ENCODE peak calls at places on chromosomes 11 and 22, in eight cellular contexts. I is T-helper 17 cell; M is GF-D8; Y is left lung; Z is coronary artery; H is cardiac muscle cell; W is OCI-LY7; V is activated CD8-positive, alpha-beta T cell treated with anti-CD3 and anti-CD28 coated beads for 36 hours. X is an unnamed sample.

GRCh38 chr11:94776351-94777321 is 8.5 kb downstream of the AMOTL1 start:
- DNase-seq in Y (peak), H (peak), W (no peak), I (no peak), Z (no peak), V (no peak), M (no peak), X (no peak)

GRCh38 chr11:65116370-65117205 is 913 bp downstream of the ZNHIT2 start:
- DNase-seq in Y (peak), I (no peak), W (peak), H (peak), M (peak), Z (no peak), V (peak), X (no peak)

GRCh38 chr11:134560566-134561347 is 148.7 kb upstream of the B3GAT1 start:
- DNase-seq in V (no peak), Z (peak), Y (no peak), I (no peak), M (no peak), W (no peak), H (no peak), X (no peak)

GRCh38 chr11:85123752-85124231 is 503.4 kb downstream of the DLG2 start:
- DNase-seq in V (no peak), I (no peak), H (no peak), M (no peak), Z (no peak), Y (no peak), W (peak), X (no peak)

GRCh38 chr11:131796089-131796488 is 425.7 kb downstream of the NTM start:
- DNase-seq in W (no peak), H (no peak), V (no peak), Y (no peak), M (no peak), I (no peak), Z (no peak), X (no peak)

GRCh38 chr11:93290061-93290460 is 40.5 kb upstream of the DEUP1 start:
- DNase-seq in Y (no peak), I (no peak), Z (no peak), M (no peak), W (no peak), H (no peak), V (no peak), X (no peak)

GRCh38 chr11:2672553-2673249 is 27.1 kb downstream of the KCNQ1OT1 start:
- DNase-seq in W (no peak), H (no peak), M (no peak), Y (no peak), I (no peak), Z (peak), V (no peak), X (no peak)

GRCh38 chr22:31637375-31637937 is 24.6 kb downstream of the PISD start:
- DNase-seq in W (peak), I (no peak), V (no peak), Z (no peak), Y (peak), M (peak), H (no peak), X (no peak)

GRCh38 chr11:40290031-40290650 is 1169.3 kb downstream of the LRRC4C start:
- DNase-seq in W (no peak), M (no peak), Y (no peak), H (no peak), I (no peak), Z (no peak), V (no peak), X (no peak)

GRCh38 chr11:69524291-69524882 is 42.9 kb downstream of the LINC01488 start:
- DNase-seq in V (no peak), Z (no peak), W (no peak), I (no peak), H (peak), Y (no peak), M (no peak), X (no peak)

GRCh38 chr11:63599211-63600122 is 14.8 kb downstream of the PLAAT3 start:
- DNase-seq in Z (no peak), Y (no peak), W (no peak), I (no peak), H (peak), M (no peak), V (no peak), X (no peak)

GRCh38 chr11:76242004-76242779 is 35.9 kb upstream of the WNT11 start:
- DNase-seq in W (no peak), V (no peak), Y (no peak), I (no peak), H (no peak), M (no peak), Z (no peak), X (no peak)

GRCh38 chr22:39110631-39111561 is 13.9 kb downstream of the APOBEC3H start:
- DNase-seq in I (no peak), W (peak), H (no peak), Y (no peak), M (peak), Z (no peak), V (no peak), X (no peak)

GRCh38 chr11:119804698-119805097 is 75.7 kb upstream of the NECTIN1 start:
- DNase-seq in M (no peak), Y (no peak), H (no peak), Z (no peak), I (no peak), W (no peak), V (no peak), X (no peak)

GRCh38 chr11:13278620-13279486 is 1.3 kb downstream of the BMAL1 start:
- DNase-seq in Z (no peak), M (no peak), W (no peak), H (no peak), V (peak), Y (peak), I (no peak), X (no peak)

GRCh38 chr22:45600791-45601730 is 70.6 kb upstream of the ATXN10 start:
- DNase-seq in Y (no peak), M (no peak), H (peak), I (no peak), V (no peak), Z (no peak), W (no peak), X (no peak)

GRCh38 chr11:118634435-118635236 is 27.2 kb downstream of the PHLDB1 start:
- DNase-seq in V (no peak), H (peak), Z (peak), Y (peak), I (no peak), M (no peak), W (no peak), X (no peak)

GRCh38 chr11:64750361-64751054 is 6.6 kb upstream of the RASGRP2 start:
- DNase-seq in M (no peak), H (no peak), V (no peak), Z (no peak), W (no peak), Y (no peak), I (no peak), X (no peak)

GRCh38 chr22:27487600-27488450 is 313.7 kb downstream of the MN1 start:
- DNase-seq in Z (no peak), M (no peak), V (no peak), I (no peak), H (no peak), Y (no peak), W (no peak), X (no peak)

GRCh38 chr22:28034760-28035401 is 115.8 kb upstream of the PITPNB start:
- DNase-seq in I (no peak), W (no peak), H (peak), Y (no peak), M (no peak), V (peak), Z (peak), X (no peak)

GRCh38 chr22:30695871-30696655 is 1.4 kb downstream of the OSBP2 start:
- DNase-seq in Y (no peak), V (no peak), H (no peak), M (no peak), W (no peak), I (no peak), Z (no peak), X (no peak)

GRCh38 chr11:47715082-47715669 is at the start of gene AGBL2:
- DNase-seq in Z (peak), Y (peak), W (peak), V (peak), M (peak), H (peak), I (peak), X (peak)

GRCh38 chr11:29527391-29527936 is 489.4 kb downstream of the KCNA4 start:
- DNase-seq in M (peak), H (peak), V (no peak), Z (no peak), Y (no peak), I (no peak), W (peak), X (no peak)

GRCh38 chr11:48116843-48117242 is 99.8 kb upstream of the OR4B1 start:
- DNase-seq in H (peak), Y (no peak), V (peak), W (peak), Z (no peak), I (no peak), M (no peak), X (no peak)

GRCh38 chr11:90344546-90344945 is 121.7 kb upstream of the CHORDC1 start:
- DNase-seq in M (no peak), V (no peak), Y (no peak), Z (no peak), W (no peak), I (no peak), H (no peak), X (no peak)

GRCh38 chr11:112663947-112664634 is 297.1 kb upstream of the NCAM1 start:
- DNase-seq in Y (no peak), H (no peak), Z (no peak), W (no peak), I (no peak), V (no peak), M (no peak), X (no peak)

GRCh38 chr11:80473562-80473961 is 1032.7 kb upstream of the TENM4 start:
- DNase-seq in Z (no peak), V (no peak), Y (no peak), W (no peak), I (no peak), M (no peak), H (no peak), X (no peak)

GRCh38 chr11:115501504-115501894 is 2.7 kb downstream of the CADM1 start:
- DNase-seq in M (no peak), I (no peak), V (no peak), Z (no peak), Y (no peak), W (no peak), H (no peak), X (no peak)

GRCh38 chr22:45329536-45329936 is 19.8 kb downstream of the FAM118A start:
- DNase-seq in Y (peak), Z (no peak), I (no peak), H (no peak), V (no peak), W (no peak), M (no peak), X (no peak)

GRCh38 chr11:93585758-93586157 is 42.6 kb upstream of the SMCO4 start:
- DNase-seq in Y (no peak), V (no peak), Z (no peak), W (no peak), M (no peak), H (peak), I (no peak), X (no peak)

GRCh38 chr11:44437122-44437521 is 127.2 kb upstream of the ALX4 start:
- DNase-seq in W (no peak), Y (no peak), I (no peak), M (no peak), Z (peak), H (no peak), V (no peak), X (no peak)

GRCh38 chr22:30934053-30934452 is 34.5 kb downstream of the MORC2 start:
- DNase-seq in Z (no peak), H (no peak), Y (no peak), I (no peak), M (no peak), W (no peak), V (no peak), X (no peak)

GRCh38 chr11:119421941-119422504 is 949 bp downstream of the THY1 start:
- DNase-seq in I (no peak), M (no peak), V (peak), W (no peak), Y (no peak), H (peak), Z (no peak), X (no peak)

GRCh38 chr11:82927264-82927880 is 25.8 kb downstream of the DDIAS start:
- DNase-seq in H (peak), I (no peak), W (peak), V (peak), Y (no peak), Z (no peak), M (peak), X (no peak)

GRCh38 chr11:107770546-107770945 is 58.7 kb upstream of the SLN start:
- DNase-seq in V (no peak), H (peak), I (no peak), M (no peak), Y (no peak), Z (no peak), W (no peak), X (no peak)

GRCh38 chr11:45184640-45185039 is 38.2 kb downstream of the PRDM11 start:
- DNase-seq in H (no peak), V (no peak), M (no peak), Z (no peak), I (no peak), W (no peak), Y (no peak), X (no peak)

GRCh38 chr11:61497876-61498275 is 10.7 kb upstream of the LRRC10B start:
- DNase-seq in M (no peak), W (no peak), I (no peak), Z (no peak), V (no peak), H (no peak), Y (peak), X (no peak)

GRCh38 chr22:19783531-19784395 is 23.2 kb downstream of the TBX1 start:
- DNase-seq in Y (peak), I (no peak), W (no peak), M (no peak), Z (no peak), V (no peak), H (no peak), X (no peak)

GRCh38 chr11:12629601-12630313 is 44.5 kb upstream of the TEAD1 start:
- DNase-seq in Z (no peak), H (peak), I (no peak), W (no peak), V (no peak), M (no peak), Y (no peak), X (no peak)

X was measured in activated B cell treated with CpG ODN at 0.5 μM for 24 hours.